ENCODE peak calls at places on chromosome 2, in four cellular contexts. O is astrocyte, N is GM23248, I is psoas muscle. Y is an unnamed sample.

GRCh38 chr2:157777425-157777824 is 98.7 kb downstream of the ACVR1 start:
- DNase-seq in O (no peak), N (peak; percentile 70), I (no peak), Y (no peak)

GRCh38 chr2:137467246-137467862 is 496.9 kb upstream of the HNMT start:
- DNase-seq in O (peak; percentile 1), N (peak; percentile 47), I (no peak), Y (no peak)

GRCh38 chr2:215465246-215465645 is 29.4 kb upstream of the FN1 start:
- DNase-seq in O (no peak), N (no peak), I (no peak), Y (no peak)

GRCh38 chr2:23487735-23488492 is 102.9 kb downstream of the KLHL29 start:
- DNase-seq in O (peak; percentile 83), N (peak; percentile 19), I (no peak), Y (no peak)

GRCh38 chr2:231413456-231413855 is 17.9 kb downstream of the B3GNT7 start:
- DNase-seq in O (no peak), N (no peak), I (no peak), Y (no peak)

GRCh38 chr2:181231151-181231550 is 226.0 kb upstream of the ITGA4 start:
- DNase-seq in O (no peak), N (peak; percentile 7), I (no peak), Y (no peak)

GRCh38 chr2:144708641-144709040 is 188.7 kb upstream of the ZEB2 start:
- DNase-seq in O (no peak), N (no peak), I (no peak), Y (no peak)

GRCh38 chr2:8511868-8512612 is 169.8 kb upstream of the ID2 start:
- DNase-seq in O (peak; percentile 77), N (peak; percentile 89), I (no peak), Y (no peak)

GRCh38 chr2:84782717-84783442 is 98.0 kb downstream of the TRABD2A start:
- DNase-seq in O (no peak), N (peak; percentile 9), I (no peak), Y (no peak)

GRCh38 chr2:177262137-177262536 is 2.4 kb downstream of the NFE2L2 start:
- DNase-seq in O (no peak), N (peak; percentile 25), I (no peak), Y (no peak)

GRCh38 chr2:152347076-152347475 is 12.1 kb downstream of the FMNL2 start:
- DNase-seq in O (peak; percentile 96), N (peak; percentile 73), I (no peak), Y (no peak)

GRCh38 chr2:71498261-71498701 is 44.9 kb downstream of the DYSF start:
- DNase-seq in O (peak; percentile 97), N (peak; percentile 94), I (no peak), Y (no peak)

GRCh38 chr2:190785380-190785779 is 95.2 kb upstream of the GLS start:
- DNase-seq in O (no peak), N (no peak), I (no peak), Y (no peak)

GRCh38 chr2:12861344-12861942 is 144.7 kb downstream of the TRIB2 start:
- DNase-seq in O (peak; percentile 44), N (peak; percentile 88), I (no peak), Y (no peak)

GRCh38 chr2:105576440-105577241 is 168.1 kb upstream of the NCK2 start:
- DNase-seq in O (peak; percentile 39), N (peak; percentile 79), I (no peak), Y (no peak)

GRCh38 chr2:157853211-157853610 is 22.9 kb downstream of the ACVR1 start:
- DNase-seq in O (peak; percentile 16), N (no peak), I (no peak), Y (no peak)

GRCh38 chr2:238567067-238567855 is 140.5 kb downstream of the ASB1 start:
- DNase-seq in O (no peak), N (no peak), I (no peak), Y (no peak)

GRCh38 chr2:41736586-41736985 is 311.2 kb upstream of the PKDCC start:
- DNase-seq in O (no peak), N (no peak), I (no peak), Y (no peak)

GRCh38 chr2:233418052-233418760 is 63.9 kb downstream of the DGKD start:
- DNase-seq in O (no peak), N (no peak), I (no peak), Y (no peak)

GRCh38 chr2:158011055-158011771 is 90.5 kb upstream of the UPP2 start:
- DNase-seq in O (peak; percentile 10), N (no peak), I (no peak), Y (no peak)

GRCh38 chr2:23550553-23550952 is 165.6 kb downstream of the KLHL29 start:
- DNase-seq in O (peak; percentile 30), N (peak; percentile 50), I (no peak), Y (no peak)

GRCh38 chr2:237393523-237393922 is 20.4 kb downstream of the COL6A3 start:
- DNase-seq in O (no peak), N (peak; percentile 59), I (no peak), Y (no peak)
- H3K27ac ChIP-seq in O (no peak overlapping the region), N (peak overlapping the region; percentile 67), I (no peak overlapping the region), Y (no peak overlapping the region)

GRCh38 chr2:111119847-111120252 is 864 bp upstream of the BCL2L11 start:
- DNase-seq in O (no peak), N (no peak), I (no peak), Y (no peak)

GRCh38 chr2:111120253-111121027 is at the start of gene BCL2L11:
- DNase-seq in O (peak; percentile 76), N (peak; percentile 94), I (peak; percentile 96), Y (peak; percentile 54)

GRCh38 chr2:111118455-111119003 is 2.2 kb upstream of the BCL2L11 start:
- DNase-seq in O (no peak), N (no peak), I (peak; percentile 54), Y (no peak)

GRCh38 chr2:111117666-111118454 is 2.9 kb upstream of the BCL2L11 start:
- DNase-seq in O (peak; percentile 69), N (peak; percentile 74), I (peak; percentile 57), Y (no peak)

DNA sequence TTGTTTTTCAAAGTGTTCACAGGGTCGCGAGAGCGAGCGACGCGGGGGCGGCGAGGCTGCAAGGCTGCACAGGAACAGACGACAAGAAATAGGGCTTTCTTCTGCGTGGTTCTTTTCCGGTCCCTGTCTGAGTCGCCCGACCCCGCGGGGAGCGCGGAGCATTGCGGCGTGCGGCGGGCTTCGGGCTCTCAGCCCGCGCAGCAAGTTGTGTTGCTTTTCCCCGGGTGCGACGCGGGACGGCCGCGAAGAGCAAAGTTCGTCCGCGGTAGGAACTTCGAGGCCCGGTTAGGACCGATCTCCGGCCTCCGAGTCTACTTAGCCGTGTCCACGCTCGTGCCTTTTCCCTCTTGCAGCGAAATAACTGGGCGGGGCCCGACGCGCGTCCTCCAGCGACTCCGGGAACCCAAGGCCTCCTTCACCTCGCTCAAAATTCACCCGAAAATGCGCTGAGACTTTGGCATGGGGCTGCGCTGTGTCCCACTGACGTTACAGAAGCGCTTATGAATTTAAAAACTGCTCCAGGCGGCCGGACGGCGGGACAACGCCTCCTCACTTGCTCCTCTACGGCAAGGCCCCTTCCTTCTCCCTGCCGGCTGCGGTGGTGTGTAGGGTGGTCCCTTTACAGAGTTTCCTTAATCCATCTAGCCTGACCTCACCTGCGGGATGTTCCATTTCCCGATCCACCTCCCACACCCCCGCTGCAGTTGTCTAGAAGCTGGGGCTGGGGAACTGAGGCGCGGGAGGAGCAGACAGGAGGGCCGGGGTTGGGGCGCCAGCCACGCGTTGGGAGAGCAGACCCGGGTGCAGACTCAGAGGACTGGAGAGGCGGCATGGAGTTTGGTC is 1.5 kb upstream of the BCL2L11 start:
- DNase-seq in O (no peak), N (peak; percentile 24), I (peak; percentile 57), Y (no peak)
- H3K4me1 ChIP-seq in O (peaks cover 45% of the 10 kb centered on the region), N (peaks cover 3% of the 10 kb centered on the region), I (peaks cover 19% of the 10 kb centered on the region), Y (peaks cover 49% of the 10 kb centered on the region)

DNA sequence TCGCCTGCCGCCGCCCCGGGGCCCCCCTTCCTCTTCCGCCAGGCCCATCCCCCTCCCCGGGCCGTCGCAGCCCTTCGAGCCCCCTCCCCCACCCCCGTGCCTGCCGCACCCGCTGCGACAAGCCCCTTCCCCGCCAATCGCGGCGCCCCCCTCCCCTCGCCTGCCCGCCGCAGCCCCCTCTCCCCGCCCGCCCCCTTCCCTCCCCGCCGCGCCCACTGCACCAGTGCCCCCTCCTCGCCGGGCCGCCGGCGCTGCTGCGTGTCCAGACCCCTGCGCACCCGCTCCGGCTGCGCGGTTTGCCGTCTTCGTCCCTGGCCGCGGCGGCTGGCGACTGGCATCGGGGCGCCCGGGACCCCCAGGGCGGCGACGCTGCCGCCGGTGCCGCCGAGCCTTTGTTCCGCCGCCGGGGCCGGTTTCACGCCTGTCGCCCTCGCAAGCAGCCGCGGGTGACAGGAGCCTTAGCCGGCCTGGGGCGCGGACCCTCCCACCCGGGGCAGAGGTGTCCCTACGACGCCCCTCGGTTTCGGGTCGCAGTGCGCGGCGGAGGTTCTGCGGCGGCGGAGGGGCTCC is 18.1 kb downstream of the GPC1 start:
- DNase-seq in O (no peak), N (no peak), I (peak; percentile 47), Y (no peak)
- H3K27ac ChIP-seq in O (no peak overlapping the region), N (no peak overlapping the region), I (no peak overlapping the region), Y (no peak overlapping the region)

GRCh38 chr2:188272121-188272520 is 19.6 kb upstream of the GULP1 start:
- DNase-seq in O (no peak), N (no peak), I (no peak), Y (no peak)
- H3K4me1 ChIP-seq in O (no peaks in the 10 kb centered on the region), N (no peaks in the 10 kb centered on the region), I (no peaks in the 10 kb centered on the region), Y (no peaks in the 10 kb centered on the region)

Y was measured in thoracic aorta.